ENCODE peak calls at places on chromosomes 12 and 14, in four cellular contexts. A is mesendoderm, V is BE2C, U is HEK293T. O is an unnamed sample.

GRCh38 chr14:24329736-24330135 is 5.1 kb downstream of the ADCY4 start:
- DNase-seq in A (no peak), V (no peak), U (no peak), O (no peak)

GRCh38 chr14:20624495-20625070 is 16.9 kb downstream of the OR6S1 start:
- DNase-seq in A (peak), V (peak), U (peak), O (no peak)

GRCh38 chr12:125766091-125766490 is 700.9 kb downstream of the AACS start:
- DNase-seq in A (peak), V (no peak), U (no peak), O (no peak)

GRCh38 chr14:96275182-96276112 is 19.4 kb downstream of the BDKRB1 start:
- DNase-seq in A (peak), V (peak), U (peak), O (peak)

GRCh38 chr12:52865090-52865944 is 16.5 kb upstream of the KRT78 start:
- DNase-seq in A (peak), V (peak), U (peak), O (peak)

GRCh38 chr12:40586823-40587222 is 105.4 kb upstream of the CNTN1 start:
- DNase-seq in A (no peak), V (no peak), U (no peak), O (no peak)

GRCh38 chr14:23055621-23056256 is 1.6 kb downstream of the CDH24 start:
- DNase-seq in A (no peak), V (peak), U (no peak), O (no peak)

GRCh38 chr12:65764325-65764724 is 60.0 kb upstream of the HMGA2 start:
- DNase-seq in A (no peak), V (no peak), U (no peak), O (no peak)

GRCh38 chr12:12723681-12724420 is 6.7 kb downstream of the CDKN1B start:
- DNase-seq in A (no peak), V (peak), U (no peak), O (peak)

GRCh38 chr12:81221681-81222080 is 143.8 kb downstream of the ACSS3 start:
- DNase-seq in A (no peak), V (no peak), U (no peak), O (no peak)

GRCh38 chr12:5317556-5317955 is 114.4 kb upstream of the NTF3 start:
- DNase-seq in A (no peak), V (no peak), U (no peak), O (no peak)

GRCh38 chr14:29710015-29710414 is 217.6 kb downstream of the PRKD1 start:
- DNase-seq in A (no peak), V (no peak), U (no peak), O (no peak)

GRCh38 chr12:10540776-10541205 is 35.1 kb downstream of the EIF2S3B start:
- DNase-seq in A (no peak), V (no peak), U (no peak), O (no peak)

GRCh38 chr14:104370256-104370870 is 209.2 kb upstream of the C14orf180 start:
- DNase-seq in A (peak), V (peak), U (peak), O (no peak)

GRCh38 chr12:68958337-68958736 is 25.4 kb upstream of the CPM start:
- DNase-seq in A (no peak), V (no peak), U (no peak), O (no peak)

GRCh38 chr14:92463141-92463540 is 50.4 kb upstream of the RIN3 start:
- DNase-seq in A (no peak), V (no peak), U (no peak), O (no peak)

GRCh38 chr12:64561302-64561651 is 49.0 kb upstream of the RASSF3 start:
- DNase-seq in A (no peak), V (no peak), U (no peak), O (no peak)

GRCh38 chr14:106802413-106803364 is 1276.3 kb downstream of the TMEM121 start:
- DNase-seq in A (no peak), V (peak), U (no peak), O (no peak)

O was measured in pancreas.